ENCODE peak calls at places on chromosomes 7 and 10, in five cellular contexts. One of them, this sample, is unnamed.

GRCh38 chr10:122756656-122757055 is 57.0 kb upstream of the C10orf120 start:
- DNase-seq in esophagus squamous epithelium: no peak
- DNase-seq in fibroblast of lung: no peak
- DNase-seq in foreskin fibroblast: no peak
- DNase-seq in A549: no peak
- DNase-seq in this sample: no peak

GRCh38 chr10:35191523-35191922 is 64.9 kb downstream of the CREM start:
- DNase-seq in esophagus squamous epithelium: no peak
- DNase-seq in fibroblast of lung: no peak
- DNase-seq in foreskin fibroblast: peak; percentile 45
- DNase-seq in A549: no peak
- DNase-seq in this sample: no peak

GRCh38 chr10:68202965-68203358 is 29.0 kb downstream of the ATOH7 start:
- DNase-seq in esophagus squamous epithelium: no peak
- DNase-seq in fibroblast of lung: peak; percentile 5
- DNase-seq in foreskin fibroblast: peak; percentile 63
- DNase-seq in A549: no peak
- DNase-seq in this sample: peak; percentile 75

GRCh38 chr10:83809001-83809400 is 330.3 kb upstream of the GHITM start:
- DNase-seq in esophagus squamous epithelium: no peak
- DNase-seq in fibroblast of lung: no peak
- DNase-seq in foreskin fibroblast: no peak
- DNase-seq in A549: no peak
- DNase-seq in this sample: no peak

GRCh38 chr10:5364916-5365434 is at the start of gene UCN3:
- DNase-seq in esophagus squamous epithelium: no peak
- DNase-seq in fibroblast of lung: no peak
- DNase-seq in foreskin fibroblast: no peak
- DNase-seq in A549: no peak
- DNase-seq in this sample: no peak

GRCh38 chr7:33459340-33459751 is 330.0 kb downstream of the BBS9 start:
- DNase-seq in esophagus squamous epithelium: no peak
- DNase-seq in fibroblast of lung: peak; percentile 66
- DNase-seq in foreskin fibroblast: peak; percentile 72
- DNase-seq in A549: peak; percentile 65
- DNase-seq in this sample: peak; percentile 55

GRCh38 chr7:876972-877311 is 588 bp downstream of the GET4 start:
- DNase-seq in esophagus squamous epithelium: no peak
- DNase-seq in fibroblast of lung: no peak
- DNase-seq in foreskin fibroblast: no peak
- DNase-seq in A549: peak; percentile 51
- DNase-seq in this sample: peak; percentile 8

GRCh38 chr7:49775065-49775948 is 1.9 kb downstream of the VWC2 start:
- DNase-seq in esophagus squamous epithelium: no peak
- DNase-seq in fibroblast of lung: no peak
- DNase-seq in foreskin fibroblast: no peak
- DNase-seq in A549: no peak
- DNase-seq in this sample: no peak

GRCh38 chr7:101546308-101546936 is 82.7 kb downstream of the MYL10 start:
- DNase-seq in esophagus squamous epithelium: no peak
- DNase-seq in fibroblast of lung: no peak
- DNase-seq in foreskin fibroblast: no peak
- DNase-seq in A549: no peak
- DNase-seq in this sample: no peak

GRCh38 chr7:130896051-130896881 is 162.3 kb upstream of the KLF14 start:
- DNase-seq in esophagus squamous epithelium: no peak
- DNase-seq in fibroblast of lung: peak; percentile 68
- DNase-seq in foreskin fibroblast: peak; percentile 65
- DNase-seq in A549: peak; percentile 60
- DNase-seq in this sample: peak; percentile 0

GRCh38 chr7:11261470-11261869 is 287.8 kb downstream of the PHF14 start:
- DNase-seq in esophagus squamous epithelium: no peak
- DNase-seq in fibroblast of lung: no peak
- DNase-seq in foreskin fibroblast: no peak
- DNase-seq in A549: peak; percentile 3
- DNase-seq in this sample: no peak

GRCh38 chr10:133056651-133057178 is 31.0 kb upstream of the ADGRA1 start:
- DNase-seq in esophagus squamous epithelium: no peak
- DNase-seq in fibroblast of lung: no peak
- DNase-seq in foreskin fibroblast: no peak
- DNase-seq in A549: no peak
- DNase-seq in this sample: no peak

GRCh38 chr7:155287229-155287935 is 10.3 kb upstream of the INSIG1 start:
- DNase-seq in esophagus squamous epithelium: no peak
- DNase-seq in fibroblast of lung: no peak
- DNase-seq in foreskin fibroblast: no peak
- DNase-seq in A549: no peak
- DNase-seq in this sample: no peak

GRCh38 chr10:122492006-122492405 is 30.7 kb downstream of the HTRA1 start:
- DNase-seq in esophagus squamous epithelium: no peak
- DNase-seq in fibroblast of lung: no peak
- DNase-seq in foreskin fibroblast: no peak
- DNase-seq in A549: no peak
- DNase-seq in this sample: no peak

GRCh38 chr7:46192191-46192590 is 271.1 kb upstream of the IGFBP3 start:
- DNase-seq in esophagus squamous epithelium: no peak
- DNase-seq in fibroblast of lung: no peak
- DNase-seq in foreskin fibroblast: no peak
- DNase-seq in A549: no peak
- DNase-seq in this sample: no peak

GRCh38 chr10:110446277-110446676 is 51.4 kb upstream of the DUSP5 start:
- DNase-seq in esophagus squamous epithelium: no peak
- DNase-seq in fibroblast of lung: no peak
- DNase-seq in foreskin fibroblast: no peak
- DNase-seq in A549: no peak
- DNase-seq in this sample: no peak

GRCh38 chr10:74056081-74056818 is 58.3 kb downstream of the VCL start:
- DNase-seq in esophagus squamous epithelium: no peak
- DNase-seq in fibroblast of lung: peak; percentile 72
- DNase-seq in foreskin fibroblast: peak; percentile 65
- DNase-seq in A549: peak; percentile 64
- DNase-seq in this sample: peak; percentile 70

GRCh38 chr10:13859979-13860619 is 273.3 kb downstream of the PRPF18 start:
- DNase-seq in esophagus squamous epithelium: no peak
- DNase-seq in fibroblast of lung: no peak
- DNase-seq in foreskin fibroblast: peak; percentile 68
- DNase-seq in A549: no peak
- DNase-seq in this sample: peak; percentile 61

GRCh38 chr7:47648301-47648900 is 66.5 kb upstream of the TNS3 start:
- DNase-seq in esophagus squamous epithelium: no peak
- DNase-seq in fibroblast of lung: peak; percentile 90
- DNase-seq in foreskin fibroblast: no peak
- DNase-seq in A549: no peak
- DNase-seq in this sample: no peak

GRCh38 chr7:130084037-130084875 is 13.9 kb downstream of the KLHDC10 start:
- DNase-seq in esophagus squamous epithelium: no peak
- DNase-seq in fibroblast of lung: no peak
- DNase-seq in foreskin fibroblast: peak; percentile 24
- DNase-seq in A549: peak; percentile 44
- DNase-seq in this sample: no peak

GRCh38 chr10:79559726-79560125 is 481 bp downstream of the SFTPA2 start:
- DNase-seq in esophagus squamous epithelium: no peak
- DNase-seq in fibroblast of lung: no peak
- DNase-seq in foreskin fibroblast: peak; percentile 69
- DNase-seq in A549: no peak
- DNase-seq in this sample: peak; percentile 15

DNA sequence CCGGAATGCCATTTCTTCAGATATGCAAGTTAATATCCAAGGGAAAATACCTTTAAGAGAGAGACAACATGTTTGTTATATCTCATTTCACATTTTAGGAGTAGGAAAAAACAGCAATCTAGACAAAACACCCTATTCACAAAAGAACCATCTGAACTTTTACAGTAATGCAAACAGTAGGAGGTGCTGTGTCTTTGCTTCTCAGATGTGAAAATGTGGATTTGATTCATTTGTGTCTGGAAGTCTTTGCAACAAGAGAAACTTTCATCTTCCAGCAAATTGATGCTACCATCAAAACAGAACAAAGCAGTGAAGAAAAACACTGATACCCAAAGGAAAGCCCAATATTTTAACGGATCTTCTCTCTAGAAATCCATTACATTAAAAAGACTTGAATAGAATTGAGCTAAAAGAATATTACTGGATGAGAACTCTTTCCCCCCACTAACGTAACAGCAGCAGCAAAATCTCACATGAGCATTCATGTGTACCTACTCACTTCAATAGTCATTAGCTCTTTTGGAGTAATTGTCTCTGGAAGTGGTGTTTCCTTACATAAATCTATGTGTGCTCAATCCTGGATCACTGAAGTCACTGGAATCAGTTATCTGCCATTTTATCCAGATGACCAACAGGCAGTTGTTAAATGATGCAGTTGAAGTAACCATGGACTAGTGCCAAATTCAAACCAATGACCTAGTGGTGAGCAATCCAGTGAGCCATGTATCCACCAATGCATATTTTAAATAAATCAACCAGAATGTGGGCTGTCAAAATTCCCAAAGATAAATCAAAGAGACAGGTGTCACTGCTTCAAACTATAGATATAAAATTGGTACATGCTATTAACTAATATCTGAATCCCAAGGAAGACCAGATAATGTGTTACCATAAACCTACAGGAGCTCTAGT is 1.8 kb downstream of the SEMA3C start:
- DNase-seq in esophagus squamous epithelium: no peak
- DNase-seq in fibroblast of lung: peak; percentile 71
- DNase-seq in foreskin fibroblast: peak; percentile 91
- DNase-seq in A549: peak; percentile 81
- DNase-seq in this sample: peak; percentile 79
- TF ChIP-seq CTCF in esophagus squamous epithelium: no peak
- TF ChIP-seq CTCF in fibroblast of lung: peak; percentile 62
- TF ChIP-seq CTCF in foreskin fibroblast: peak; percentile 59
- TF ChIP-seq CTCF in A549: peak; percentile 72
- TF ChIP-seq CTCF in this sample: peak; percentile 78

DNA sequence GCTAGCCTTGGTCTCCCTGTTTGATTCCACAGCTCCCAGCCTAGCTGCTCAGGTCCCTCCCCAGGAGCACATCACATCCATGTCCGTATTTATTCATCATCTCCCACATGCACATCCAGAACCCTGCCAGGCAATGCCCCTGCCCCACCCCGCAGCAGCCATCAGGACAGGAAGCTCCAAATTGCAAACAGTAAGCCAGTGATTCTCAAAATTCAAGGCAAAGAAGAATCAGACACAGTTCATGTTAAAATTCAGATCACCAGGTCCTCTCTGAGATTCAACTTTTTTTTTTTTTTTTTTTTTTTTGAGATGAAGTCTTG is 17.7 kb downstream of the LRRC20 start:
- DNase-seq in esophagus squamous epithelium: no peak
- DNase-seq in fibroblast of lung: no peak
- DNase-seq in foreskin fibroblast: no peak
- DNase-seq in A549: no peak
- DNase-seq in this sample: no peak
- TF ChIP-seq CTCF in esophagus squamous epithelium: no peak
- TF ChIP-seq CTCF in fibroblast of lung: no peak
- TF ChIP-seq CTCF in foreskin fibroblast: no peak
- TF ChIP-seq CTCF in A549: no peak
- TF ChIP-seq CTCF in this sample: peak; percentile 23

DNA sequence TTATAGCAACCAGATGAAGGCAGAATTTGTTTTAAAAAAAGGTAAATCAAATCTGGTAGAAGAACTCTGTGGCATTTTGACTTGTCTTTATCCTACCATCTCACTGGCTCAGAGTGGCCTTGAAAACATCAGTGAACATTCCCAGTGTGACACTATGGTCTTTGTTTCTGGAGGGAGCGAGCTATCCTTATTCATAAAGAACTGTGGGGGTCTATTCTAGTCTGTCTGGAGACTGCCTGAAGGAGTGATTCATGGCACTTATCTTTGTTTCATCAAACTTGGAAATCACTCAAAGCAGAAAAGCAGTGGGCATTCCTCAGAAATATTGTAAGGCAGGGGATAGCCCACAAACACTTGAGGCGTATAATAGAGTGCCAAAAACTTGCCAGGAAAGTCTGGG is 719.1 kb downstream of the PCDH15 start:
- DNase-seq in esophagus squamous epithelium: no peak
- DNase-seq in fibroblast of lung: no peak
- DNase-seq in foreskin fibroblast: no peak
- DNase-seq in A549: no peak
- DNase-seq in this sample: no peak
- TF ChIP-seq CTCF in esophagus squamous epithelium: no peak
- TF ChIP-seq CTCF in fibroblast of lung: no peak
- TF ChIP-seq CTCF in foreskin fibroblast: no peak
- TF ChIP-seq CTCF in A549: no peak
- TF ChIP-seq CTCF in this sample: no peak

DNA sequence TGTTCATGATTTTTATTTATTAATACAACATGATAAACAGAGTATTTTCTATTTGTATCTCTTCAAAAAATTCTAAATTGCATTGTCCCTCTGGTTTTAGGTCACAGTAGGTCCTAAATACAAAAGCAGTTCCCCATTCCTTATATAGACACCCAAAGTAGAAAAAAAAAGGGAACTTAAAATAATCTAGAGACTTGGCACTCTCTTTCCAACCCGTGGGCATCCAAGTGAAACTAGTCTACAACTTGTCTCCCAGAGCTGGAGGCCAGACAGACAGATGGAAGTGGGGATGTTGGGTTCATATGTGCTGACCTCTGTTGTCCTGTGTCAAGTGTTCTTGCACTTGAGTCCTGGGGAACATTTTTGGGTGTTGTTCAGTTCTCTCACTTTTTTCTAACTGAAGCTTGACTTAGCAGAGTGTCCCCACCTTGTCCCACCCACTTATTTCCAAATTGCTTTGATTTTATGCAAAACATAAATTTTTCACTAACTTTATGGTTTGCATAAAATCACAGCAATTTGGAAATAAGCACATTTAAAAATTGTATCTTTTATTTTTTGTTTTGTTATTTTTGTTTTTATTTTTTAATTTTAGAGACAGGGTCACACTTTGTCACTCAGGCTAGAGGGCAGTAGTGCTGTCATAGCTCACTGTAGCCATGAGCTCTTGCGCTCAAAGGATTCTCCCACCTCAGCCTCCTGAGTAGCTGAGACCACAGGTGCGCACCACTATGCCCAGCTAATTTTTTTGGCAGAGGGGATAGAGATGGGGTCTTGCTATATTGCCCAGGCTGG is 43.0 kb downstream of the APBB1IP start:
- DNase-seq in esophagus squamous epithelium: no peak
- DNase-seq in fibroblast of lung: no peak
- DNase-seq in foreskin fibroblast: no peak
- DNase-seq in A549: no peak
- DNase-seq in this sample: no peak
- TF ChIP-seq CTCF in esophagus squamous epithelium: no peak
- TF ChIP-seq CTCF in fibroblast of lung: no peak
- TF ChIP-seq CTCF in foreskin fibroblast: no peak
- TF ChIP-seq CTCF in A549: no peak
- TF ChIP-seq CTCF in this sample: no peak

GRCh38 chr7:17362439-17363095 is 64.1 kb downstream of the AHR start:
- DNase-seq in esophagus squamous epithelium: no peak
- DNase-seq in fibroblast of lung: peak; percentile 89
- DNase-seq in foreskin fibroblast: peak; percentile 60
- DNase-seq in A549: no peak
- DNase-seq in this sample: no peak
- TF ChIP-seq CTCF in esophagus squamous epithelium: no peak
- TF ChIP-seq CTCF in fibroblast of lung: no peak
- TF ChIP-seq CTCF in foreskin fibroblast: no peak
- TF ChIP-seq CTCF in A549: no peak
- TF ChIP-seq CTCF in this sample: no peak